ENCODE peak calls at places on chromosomes 1 and 21, in six cellular contexts. V, Z, X, F, Q and P are unnamed samples.

GRCh38 chr1:214400136-214400535 is 119.2 kb downstream of the SMYD2 start:
- DNase-seq in V (no peak), Z (no peak), X (no peak), F (no peak), Q (no peak), P (no peak)

GRCh38 chr1:240691521-240692338 is 79.8 kb upstream of the GREM2 start:
- DNase-seq in V (peak; percentile 15), Z (peak; percentile 26), X (peak; percentile 44), F (peak; percentile 85), Q (no peak), P (peak; percentile 75)

GRCh38 chr21:38139380-38140168 is 117.2 kb upstream of the KCNJ15 start:
- DNase-seq in V (no peak), Z (peak; percentile 66), X (no peak), F (peak; percentile 1), Q (no peak), P (peak; percentile 11)

GRCh38 chr1:22286491-22286890 is 143.6 kb upstream of the WNT4 start:
- DNase-seq in V (no peak), Z (no peak), X (no peak), F (no peak), Q (no peak), P (no peak)

GRCh38 chr1:62318756-62319544 is at the start of gene KANK4:
- DNase-seq in V (peak; percentile 51), Z (peak; percentile 17), X (no peak), F (no peak), Q (no peak), P (no peak)

GRCh38 chr1:224509881-224510280 is 75.3 kb upstream of the WDR26 start:
- DNase-seq in V (no peak), Z (no peak), X (no peak), F (no peak), Q (no peak), P (no peak)

GRCh38 chr1:116262207-116262994 is 110.6 kb upstream of the ATP1A1 start:
- DNase-seq in V (no peak), Z (no peak), X (no peak), F (no peak), Q (no peak), P (no peak)

GRCh38 chr1:108016451-108016920 is 51.5 kb upstream of the VAV3 start:
- DNase-seq in V (no peak), Z (no peak), X (no peak), F (peak; percentile 87), Q (no peak), P (peak; percentile 54)

GRCh38 chr1:36365310-36365895 is 20.3 kb downstream of the STK40 start:
- DNase-seq in V (no peak), Z (no peak), X (peak; percentile 51), F (peak; percentile 56), Q (peak; percentile 62), P (peak; percentile 86)

GRCh38 chr1:60573726-60574409 is 500.3 kb upstream of the C1orf87 start:
- DNase-seq in V (no peak), Z (no peak), X (no peak), F (peak; percentile 64), Q (no peak), P (peak; percentile 64)

GRCh38 chr1:181423301-181423918 is 59.9 kb upstream of the CACNA1E start:
- DNase-seq in V (peak; percentile 29), Z (peak; percentile 61), X (no peak), F (peak; percentile 43), Q (peak; percentile 34), P (peak; percentile 38)

GRCh38 chr1:229535226-229535625 is 23.3 kb downstream of the ABCB10 start:
- DNase-seq in V (no peak), Z (no peak), X (no peak), F (no peak), Q (no peak), P (no peak)

GRCh38 chr1:214386747-214387146 is 105.8 kb downstream of the SMYD2 start:
- DNase-seq in V (no peak), Z (no peak), X (no peak), F (no peak), Q (no peak), P (peak; percentile 80)

GRCh38 chr1:87155180-87155579 is 173.5 kb upstream of the LMO4 start:
- DNase-seq in V (no peak), Z (no peak), X (no peak), F (no peak), Q (no peak), P (no peak)

GRCh38 chr1:94438692-94439276 is 20.6 kb downstream of the ABCD3 start:
- DNase-seq in V (no peak), Z (no peak), X (no peak), F (no peak), Q (no peak), P (no peak)

GRCh38 chr1:212230329-212230728 is 54.9 kb upstream of the PPP2R5A start:
- DNase-seq in V (no peak), Z (no peak), X (no peak), F (no peak), Q (no peak), P (no peak)

GRCh38 chr1:219119839-219120238 is 53.8 kb upstream of the LYPLAL1 start:
- DNase-seq in V (no peak), Z (no peak), X (no peak), F (peak; percentile 37), Q (no peak), P (peak; percentile 40)

GRCh38 chr1:89873757-89874156 is 52.9 kb downstream of the LRRC8D start:
- DNase-seq in V (no peak), Z (no peak), X (no peak), F (peak; percentile 80), Q (no peak), P (peak; percentile 60)

GRCh38 chr1:220789532-220790147 is 2.9 kb downstream of the MTARC1 start:
- DNase-seq in V (no peak), Z (no peak), X (no peak), F (no peak), Q (no peak), P (peak; percentile 35)

GRCh38 chr1:225482489-225482950 is 54.7 kb upstream of the LBR start:
- DNase-seq in V (peak; percentile 7), Z (no peak), X (no peak), F (peak; percentile 87), Q (no peak), P (peak; percentile 15)

GRCh38 chr21:46253610-46254124 is 25.1 kb upstream of the LSS start:
- DNase-seq in V (no peak), Z (no peak), X (no peak), F (no peak), Q (no peak), P (peak; percentile 40)

GRCh38 chr1:151455231-151455630 is 4.1 kb downstream of the POGZ start:
- DNase-seq in V (no peak), Z (no peak), X (no peak), F (peak; percentile 61), Q (no peak), P (no peak)

GRCh38 chr1:180040034-180040433 is 85.4 kb downstream of the CEP350 start:
- DNase-seq in V (no peak), Z (no peak), X (no peak), F (peak; percentile 65), Q (no peak), P (peak; percentile 86)

GRCh38 chr1:115656461-115657077 is 14.8 kb downstream of the VANGL1 start:
- DNase-seq in V (no peak), Z (no peak), X (no peak), F (no peak), Q (no peak), P (no peak)

GRCh38 chr1:14255711-14256110 is 342.8 kb upstream of the KAZN start:
- DNase-seq in V (no peak), Z (no peak), X (no peak), F (peak; percentile 5), Q (no peak), P (peak; percentile 55)

GRCh38 chr1:214332950-214333798 is 52.2 kb downstream of the SMYD2 start:
- DNase-seq in V (peak; percentile 29), Z (peak; percentile 62), X (peak; percentile 48), F (peak; percentile 72), Q (peak; percentile 44), P (peak; percentile 60)

GRCh38 chr1:15739745-15740144 is 2.6 kb upstream of the TMEM82 start:
- DNase-seq in V (no peak), Z (no peak), X (no peak), F (no peak), Q (no peak), P (no peak)
- TF ChIP-seq CTCF in V (no peak), Z (no peak), X (no peak), F (no peak), Q (peak; percentile 10), P (no peak)

GRCh38 chr1:168141986-168142385 is 5.3 kb upstream of the GPR161 start:
- DNase-seq in V (no peak), Z (no peak), X (no peak), F (no peak), Q (no peak), P (no peak)

GRCh38 chr1:168150283-168150682 is 13.6 kb upstream of the GPR161 start:
- DNase-seq in V (no peak), Z (no peak), X (no peak), F (no peak), Q (no peak), P (no peak)

GRCh38 chr1:168148916-168149315 is 12.2 kb upstream of the GPR161 start:
- DNase-seq in V (no peak), Z (no peak), X (no peak), F (peak; percentile 16), Q (no peak), P (no peak)

GRCh38 chr1:168146160-168146539 is 9.4 kb upstream of the GPR161 start:
- DNase-seq in V (no peak), Z (no peak), X (no peak), F (no peak), Q (no peak), P (no peak)

GRCh38 chr1:168145184-168146159 is 8.7 kb upstream of the GPR161 start:
- DNase-seq in V (peak; percentile 80), Z (peak; percentile 93), X (peak; percentile 84), F (peak; percentile 83), Q (peak; percentile 89), P (peak; percentile 81)
- H3K4me3 ChIP-seq in V (no peak overlapping the region), Z (no peak overlapping the region), X (no peak overlapping the region), F (no peak overlapping the region), Q (no peak overlapping the region), P (no peak overlapping the region)

GRCh38 chr21:35441868-35442582 is 392.9 kb upstream of the RUNX1 start:
- DNase-seq in V (no peak), Z (no peak), X (no peak), F (no peak), Q (no peak), P (no peak)
- TF ChIP-seq CTCF in V (no peak), Z (no peak), X (no peak), F (no peak), Q (no peak), P (peak; percentile 22)

GRCh38 chr21:29018540-29018939 is 609 bp downstream of the RWDD2B start:
- DNase-seq in V (no peak), Z (no peak), X (no peak), F (peak; percentile 56), Q (no peak), P (peak; percentile 35)

GRCh38 chr21:29022141-29022540 is 2.3 kb upstream of the USP16 start:
- DNase-seq in V (no peak), Z (no peak), X (no peak), F (no peak), Q (no peak), P (no peak)

DNA sequence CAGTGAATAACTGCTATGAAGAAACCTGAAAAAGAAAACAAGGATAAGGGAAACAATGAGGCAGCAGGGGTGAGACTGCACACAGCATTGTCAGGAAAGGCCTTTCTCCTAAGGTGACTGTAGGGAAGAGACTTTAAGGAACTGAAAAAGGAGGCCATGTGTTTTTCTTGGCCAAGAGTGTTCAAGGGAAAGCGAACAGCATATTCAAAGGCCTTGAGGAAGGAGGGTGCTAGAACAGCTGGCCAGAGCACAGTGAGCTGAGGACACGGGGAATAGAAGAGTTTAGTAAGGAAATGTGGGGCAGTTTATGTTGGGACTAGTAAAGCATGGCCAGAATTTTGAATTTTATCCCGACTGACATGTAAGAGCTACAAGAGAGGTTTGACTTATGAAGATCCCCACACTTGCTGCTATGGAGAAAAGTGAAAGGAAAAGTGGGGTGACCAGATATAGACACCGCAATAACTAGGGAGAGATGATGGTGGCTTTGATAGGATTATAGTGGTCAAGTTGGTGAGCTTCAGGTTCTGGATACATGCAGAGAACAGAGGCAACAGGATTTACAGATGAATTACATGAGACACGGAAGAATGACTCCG is 1.4 kb downstream of the RWDD2B start:
- DNase-seq in V (no peak), Z (no peak), X (no peak), F (no peak), Q (no peak), P (no peak)
- H3K4me3 ChIP-seq in V (no peak overlapping the region), Z (peak overlapping the region; percentile 98), X (no peak overlapping the region), F (peak overlapping the region; percentile 84), Q (no peak overlapping the region), P (peak overlapping the region; percentile 87)